ENCODE peak calls at places on chromosomes 1 and 21, in nine cellular contexts. T, F, N, A, U, P, G, M and V are unnamed samples.

GRCh38 chr1:56433056-56433577 is 146.2 kb downstream of the PLPP3 start:
- DNase-seq in F (no peak), G (no peak), A (no peak), M (no peak), U (no peak), P (no peak), N (no peak), T (no peak), V (no peak)

GRCh38 chr1:203537806-203538464 is 44.0 kb downstream of the OPTC start:
- DNase-seq in U (no peak), F (no peak), A (no peak), P (no peak), G (no peak), T (peak; percentile 88), M (no peak), N (no peak), V (no peak)

GRCh38 chr1:6162773-6163172 is 17.3 kb downstream of the CHD5 start:
- DNase-seq in U (peak; percentile 90), F (no peak), M (no peak), N (no peak), G (no peak), T (no peak), P (no peak), A (no peak), V (peak; percentile 38)

GRCh38 chr1:101360506-101360905 is 123.7 kb downstream of the S1PR1 start:
- DNase-seq in F (no peak), G (no peak), M (no peak), N (no peak), U (no peak), A (no peak), T (no peak), P (no peak), V (no peak)

GRCh38 chr21:34579411-34579810 is 35.5 kb downstream of the RCAN1 start:
- DNase-seq in U (no peak), A (no peak), G (no peak), T (peak; percentile 20), P (no peak), M (no peak), F (no peak), N (no peak), V (no peak)

GRCh38 chr1:46802901-46803574 is 4.2 kb downstream of the CYP4B1 start:
- DNase-seq in U (no peak), T (no peak), A (no peak), P (no peak), F (no peak), N (no peak), M (no peak), G (no peak), V (no peak)

GRCh38 chr1:173827611-173828010 is 2.9 kb upstream of the CENPL start:
- DNase-seq in F (no peak), T (no peak), M (no peak), P (no peak), A (no peak), U (no peak), N (no peak), G (no peak), V (no peak)

GRCh38 chr21:34613679-34614442 is 1.1 kb downstream of the RCAN1 start:
- DNase-seq in F (no peak), P (no peak), A (no peak), U (peak; percentile 21), G (peak; percentile 40), T (peak; percentile 13), N (peak; percentile 7), M (no peak), V (peak; percentile 18)

GRCh38 chr1:244065960-244066388 is 14.9 kb downstream of the ZBTB18 start:
- DNase-seq in T (peak; percentile 93), F (no peak), U (no peak), N (no peak), A (no peak), P (no peak), M (no peak), G (no peak), V (no peak)

GRCh38 chr1:106536741-106537140 is 519.7 kb upstream of the PRMT6 start:
- DNase-seq in F (no peak), M (no peak), A (no peak), P (no peak), T (no peak), N (no peak), U (no peak), G (no peak), V (no peak)

GRCh38 chr1:206441336-206441967 is 28.8 kb upstream of the IKBKE start:
- DNase-seq in F (no peak), T (no peak), G (no peak), M (no peak), P (no peak), N (no peak), U (no peak), A (no peak), V (no peak)

GRCh38 chr21:36928960-36929359 is 37.5 kb downstream of the HLCS start:
- DNase-seq in F (no peak), T (no peak), U (no peak), N (no peak), P (no peak), M (no peak), G (no peak), A (no peak), V (no peak)

GRCh38 chr1:198157847-198158765 is 1.3 kb downstream of the NEK7 start:
- DNase-seq in U (peak; percentile 20), N (peak; percentile 50), A (no peak), F (no peak), M (peak; percentile 32), T (peak; percentile 45), P (no peak), G (no peak), V (peak; percentile 20)

GRCh38 chr1:234502785-234503184 is 23.8 kb upstream of the TARBP1 start:
- DNase-seq in F (no peak), G (no peak), N (no peak), P (no peak), U (no peak), M (no peak), T (no peak), A (no peak), V (no peak)

GRCh38 chr1:234500269-234500668 is 21.3 kb upstream of the TARBP1 start:
- DNase-seq in T (no peak), P (no peak), G (no peak), U (no peak), F (peak; percentile 40), A (no peak), N (no peak), M (no peak), V (peak; percentile 42)

GRCh38 chr1:234497589-234497988 is 18.6 kb upstream of the TARBP1 start:
- DNase-seq in U (no peak), M (no peak), A (no peak), G (no peak), P (no peak), N (no peak), T (no peak), F (no peak), V (no peak)

GRCh38 chr1:234498448-234499118 is 19.6 kb upstream of the TARBP1 start:
- DNase-seq in G (no peak), F (no peak), M (no peak), T (no peak), P (no peak), U (no peak), N (no peak), A (no peak), V (no peak)

DNA sequence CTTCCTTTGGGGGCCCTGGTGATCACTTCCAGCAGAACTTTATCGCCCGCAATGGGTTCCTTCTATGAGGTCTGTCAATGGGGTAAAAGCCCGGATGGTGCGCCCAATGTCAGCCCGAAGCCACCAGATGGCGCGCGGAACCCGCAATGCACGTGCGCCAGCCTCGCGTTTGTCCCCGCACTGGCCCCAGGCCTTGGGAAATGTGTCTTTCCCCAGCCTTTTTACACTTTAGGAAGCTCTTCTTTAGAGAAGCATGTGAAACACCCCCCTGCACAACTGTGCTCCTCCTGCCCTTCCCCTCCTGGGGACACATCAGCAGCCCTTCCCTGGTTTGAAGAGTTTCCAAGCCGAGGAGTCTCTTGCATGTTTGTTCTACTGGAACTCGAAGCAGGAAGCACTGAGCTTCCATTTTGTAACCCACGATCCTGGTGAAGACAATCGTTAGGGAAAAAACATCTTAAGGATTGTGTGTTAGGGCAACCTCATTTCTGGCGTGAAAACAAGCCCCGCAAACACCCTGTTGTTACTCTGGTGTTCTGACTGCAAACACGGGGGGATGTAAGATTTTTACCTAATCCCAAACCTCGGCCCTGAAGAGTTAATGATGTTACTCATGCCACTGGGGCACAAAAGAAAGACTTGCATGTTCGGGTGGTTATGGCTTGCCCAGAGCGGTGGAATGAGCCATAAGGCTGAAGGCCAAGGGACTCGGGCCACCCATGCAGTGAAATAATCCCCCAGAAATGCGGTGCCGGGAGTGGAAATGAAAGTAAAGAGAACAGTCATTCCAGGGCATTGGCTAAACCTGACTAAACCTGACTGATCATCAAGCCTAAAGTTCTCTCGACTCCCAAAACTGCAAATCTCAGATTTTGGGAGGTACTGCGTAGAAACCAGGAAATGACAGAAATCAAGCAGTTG is 20.4 kb upstream of the TARBP1 start:
- DNase-seq in M (peak; percentile 57), G (peak; percentile 94), A (peak; percentile 38), N (peak; percentile 78), P (peak; percentile 88), F (peak; percentile 95), U (peak; percentile 85), T (peak; percentile 95), V (peak; percentile 78)
- H3K4me3 ChIP-seq in M (no peak overlapping the region), G (no peak overlapping the region), A (no peak overlapping the region), N (no peak overlapping the region), P (peak overlapping the region; percentile 2), F (peak overlapping the region; percentile 30), U (peak overlapping the region; percentile 21), T (no peak overlapping the region), V (no peak overlapping the region)

DNA sequence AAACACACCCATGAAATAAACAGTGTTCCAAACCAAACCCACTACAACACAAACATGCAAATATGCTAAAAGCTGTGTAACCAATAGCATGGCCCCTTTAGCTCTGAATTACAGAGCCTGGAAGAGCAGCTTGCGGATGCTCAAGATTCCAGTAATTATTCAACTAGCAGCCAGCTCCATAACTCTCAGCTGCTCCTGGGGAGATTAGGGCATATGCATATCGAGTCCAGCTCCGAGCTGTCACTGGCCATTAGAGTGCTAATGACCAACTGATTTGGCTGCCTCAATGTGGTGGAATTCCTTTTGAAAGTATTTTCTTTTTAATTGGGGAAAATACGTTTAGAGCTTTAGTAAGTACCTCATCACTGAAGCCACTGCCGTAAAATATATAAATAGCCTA is 207.1 kb downstream of the HHAT start:
- DNase-seq in P (no peak), N (no peak), G (no peak), A (no peak), U (no peak), F (no peak), M (no peak), T (no peak), V (no peak)
- H3K4me1 ChIP-seq in P (no peaks in the 10 kb centered on the region), N (no peaks in the 10 kb centered on the region), G (no peaks in the 10 kb centered on the region), A (no peaks in the 10 kb centered on the region), U (peaks cover 54% of the 10 kb centered on the region), F (no peaks in the 10 kb centered on the region), M (no peaks in the 10 kb centered on the region), T (peaks cover 17% of the 10 kb centered on the region), V (no peaks in the 10 kb centered on the region)

GRCh38 chr21:42395910-42396625 is at the start of gene TMPRSS3:
- DNase-seq in F (no peak), G (no peak), U (no peak), T (no peak), A (no peak), P (no peak), M (no peak), N (no peak), V (no peak)
- H3K4me3 ChIP-seq in F (no peak within 1 kb of the TSS), G (no peak within 1 kb of the TSS), U (no peak within 1 kb of the TSS), T (no peak within 1 kb of the TSS), A (no peak within 1 kb of the TSS), P (no peak within 1 kb of the TSS), M (no peak within 1 kb of the TSS), N (no peak within 1 kb of the TSS), V (no peak within 1 kb of the TSS)

GRCh38 chr1:8870605-8871538 is 7.6 kb downstream of the ENO1 start:
- DNase-seq in T (no peak), A (no peak), U (no peak), M (no peak), N (no peak), G (no peak), F (no peak), P (no peak), V (no peak)
- H3K4me1 ChIP-seq in T (peaks cover 35% of the 10 kb centered on the region), A (peaks cover 22% of the 10 kb centered on the region), U (peaks cover 32% of the 10 kb centered on the region), M (peaks cover 48% of the 10 kb centered on the region), N (peaks cover 31% of the 10 kb centered on the region), G (peaks cover 61% of the 10 kb centered on the region), F (peaks cover 46% of the 10 kb centered on the region), P (peaks cover 4% of the 10 kb centered on the region), V (peaks cover 24% of the 10 kb centered on the region)